ENCODE peak calls at places on chromosomes 5 and 9, in six cellular contexts. B, M, L, X, Y and K are unnamed samples. For H3K79me1, the result is how much of the 10 kb centered on the place peaks cover.

GRCh38 chr5:57658009-57658408 is 175.4 kb upstream of the ACTBL2 start:
- DNase-seq in B (no peak), M (no peak), L (no peak), X (no peak), Y (no peak), K (no peak)

GRCh38 chr9:98288876-98289275 is 33.4 kb upstream of the TBC1D2 start:
- DNase-seq in B (no peak), M (no peak), L (no peak), X (no peak), Y (peak), K (no peak)

GRCh38 chr5:122844916-122845252 is 529 bp upstream of the SNX24 start:
- DNase-seq in B (no peak), M (no peak), L (peak), X (no peak), Y (no peak), K (no peak)

GRCh38 chr5:160602744-160603143 is 181.1 kb downstream of the PTTG1 start:
- DNase-seq in B (no peak), M (no peak), L (no peak), X (no peak), Y (no peak), K (no peak)

GRCh38 chr5:127876384-127876783 is 173.2 kb downstream of the CCDC192 start:
- DNase-seq in B (no peak), M (no peak), L (no peak), X (no peak), Y (no peak), K (no peak)

GRCh38 chr9:115548826-115549225 is 430.9 kb upstream of the TNC start:
- DNase-seq in B (no peak), M (peak), L (peak), X (no peak), Y (no peak), K (no peak)

GRCh38 chr9:99465231-99465891 is 243.3 kb downstream of the SEC61B start:
- DNase-seq in B (no peak), M (no peak), L (no peak), X (no peak), Y (no peak), K (no peak)

GRCh38 chr5:61334224-61335196 is 2.5 kb downstream of the ZSWIM6 start:
- DNase-seq in B (peak), M (peak), L (peak), X (no peak), Y (no peak), K (no peak)

GRCh38 chr9:79617395-79617794 is 45.6 kb downstream of the TLE4 start:
- DNase-seq in B (no peak), M (no peak), L (peak), X (no peak), Y (no peak), K (no peak)

GRCh38 chr5:115325291-115326019 is 29.0 kb upstream of the CCDC112 start:
- DNase-seq in B (no peak), M (no peak), L (no peak), X (no peak), Y (no peak), K (no peak)

GRCh38 chr5:176739461-176740051 is 70.8 kb upstream of the UNC5A start:
- DNase-seq in B (no peak), M (no peak), L (no peak), X (no peak), Y (no peak), K (peak)

GRCh38 chr9:4793412-4794005 is 765 bp downstream of the RCL1 start:
- DNase-seq in B (no peak), M (no peak), L (peak), X (no peak), Y (peak), K (no peak)

GRCh38 chr9:100601216-100601615 is 23.3 kb downstream of the CAVIN4 start:
- DNase-seq in B (no peak), M (peak), L (peak), X (no peak), Y (peak), K (peak)

GRCh38 chr5:61618577-61618976 is 286.5 kb downstream of the ZSWIM6 start:
- DNase-seq in B (no peak), M (no peak), L (no peak), X (no peak), Y (no peak), K (no peak)

GRCh38 chr5:124053340-124053739 is 541.4 kb downstream of the CSNK1G3 start:
- DNase-seq in B (no peak), M (peak), L (no peak), X (no peak), Y (no peak), K (no peak)

GRCh38 chr5:38751103-38751502 is 94.7 kb upstream of the OSMR start:
- DNase-seq in B (no peak), M (no peak), L (no peak), X (no peak), Y (no peak), K (no peak)

GRCh38 chr9:102587231-102587630 is 407.9 kb upstream of the CYLC2 start:
- DNase-seq in B (no peak), M (no peak), L (no peak), X (no peak), Y (no peak), K (no peak)

GRCh38 chr5:167029488-167029887 is 1262.0 kb upstream of the WWC1 start:
- DNase-seq in B (no peak), M (no peak), L (no peak), X (no peak), Y (no peak), K (no peak)

GRCh38 chr5:168023190-168023589 is 268.3 kb upstream of the WWC1 start:
- DNase-seq in B (no peak), M (no peak), L (no peak), X (no peak), Y (no peak), K (no peak)

GRCh38 chr9:133111461-133112360 is 9.3 kb downstream of the RALGDS start:
- DNase-seq in B (no peak), M (no peak), L (no peak), X (no peak), Y (no peak), K (no peak)

GRCh38 chr5:1194378-1194777 is 7.0 kb upstream of the SLC6A19 start:
- DNase-seq in B (no peak), M (no peak), L (no peak), X (no peak), Y (no peak), K (no peak)

GRCh38 chr5:122413722-122414121 is 101.7 kb downstream of the SNCAIP start:
- DNase-seq in B (no peak), M (no peak), L (no peak), X (no peak), Y (no peak), K (no peak)

GRCh38 chr5:6584101-6584645 is 48.7 kb downstream of the NSUN2 start:
- DNase-seq in B (no peak), M (no peak), L (no peak), X (no peak), Y (no peak), K (no peak)

GRCh38 chr5:137462816-137463520 is 36.2 kb downstream of the SPOCK1 start:
- DNase-seq in B (no peak), M (no peak), L (no peak), X (no peak), Y (no peak), K (no peak)

GRCh38 chr5:6450235-6450860 is 1.7 kb downstream of the UBE2QL1 start:
- DNase-seq in B (no peak), M (no peak), L (no peak), X (no peak), Y (no peak), K (no peak)

GRCh38 chr5:144083185-144083584 is 87.3 kb downstream of the YIPF5 start:
- DNase-seq in B (no peak), M (no peak), L (peak), X (no peak), Y (no peak), K (no peak)

GRCh38 chr5:141199359-141200235 is at the start of gene PCDHB11:
- DNase-seq in B (no peak), M (no peak), L (no peak), X (no peak), Y (no peak), K (no peak)

DNA sequence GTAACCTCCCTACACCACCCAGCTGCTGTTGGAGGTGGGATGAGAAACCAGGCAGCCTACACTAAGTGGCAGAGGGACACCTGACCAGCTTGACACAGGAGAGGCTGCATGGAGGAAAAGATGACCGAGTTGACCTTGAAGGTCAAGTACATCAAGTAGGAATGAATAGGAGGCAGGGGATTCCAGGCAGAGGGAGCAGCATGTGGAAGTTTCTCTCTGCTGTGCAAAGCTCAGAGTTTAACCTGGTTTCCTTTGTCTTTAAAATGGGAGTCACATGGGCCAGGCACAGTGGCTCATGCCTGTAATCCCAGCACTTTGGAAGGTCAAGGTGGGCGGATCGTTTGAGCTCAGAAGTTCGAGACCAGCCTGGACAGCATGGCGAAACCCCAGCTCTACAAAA is 32.6 kb downstream of the SPRY4 start:
- DNase-seq in B (no peak), M (no peak), L (no peak), X (no peak), Y (no peak), K (no peak)
- H4K91ac ChIP-seq in B (no peak), M (no peak), L (no peak), X (no peak), Y (no peak), K (no peak)

GRCh38 chr9:92724528-92725265 is 39.9 kb downstream of the BICD2 start:
- DNase-seq in B (no peak), M (no peak), L (no peak), X (no peak), Y (no peak), K (peak)
- H3K79me1 ChIP-seq in B (under half), M (half or more), L (half or more), X (under half), Y (under half), K (under half)

GRCh38 chr9:38713426-38713825 is 6.5 kb downstream of the FAM240B start:
- DNase-seq in B (no peak), M (peak), L (peak), X (no peak), Y (peak), K (no peak)

GRCh38 chr9:38705917-38706316 is 14.0 kb downstream of the FAM240B start:
- DNase-seq in B (no peak), M (no peak), L (no peak), X (no peak), Y (no peak), K (no peak)

GRCh38 chr9:38706493-38706892 is 13.4 kb downstream of the FAM240B start:
- DNase-seq in B (no peak), M (no peak), L (no peak), X (no peak), Y (no peak), K (no peak)

GRCh38 chr9:38708759-38709158 is 11.2 kb downstream of the FAM240B start:
- DNase-seq in B (no peak), M (peak), L (no peak), X (no peak), Y (no peak), K (no peak)

DNA sequence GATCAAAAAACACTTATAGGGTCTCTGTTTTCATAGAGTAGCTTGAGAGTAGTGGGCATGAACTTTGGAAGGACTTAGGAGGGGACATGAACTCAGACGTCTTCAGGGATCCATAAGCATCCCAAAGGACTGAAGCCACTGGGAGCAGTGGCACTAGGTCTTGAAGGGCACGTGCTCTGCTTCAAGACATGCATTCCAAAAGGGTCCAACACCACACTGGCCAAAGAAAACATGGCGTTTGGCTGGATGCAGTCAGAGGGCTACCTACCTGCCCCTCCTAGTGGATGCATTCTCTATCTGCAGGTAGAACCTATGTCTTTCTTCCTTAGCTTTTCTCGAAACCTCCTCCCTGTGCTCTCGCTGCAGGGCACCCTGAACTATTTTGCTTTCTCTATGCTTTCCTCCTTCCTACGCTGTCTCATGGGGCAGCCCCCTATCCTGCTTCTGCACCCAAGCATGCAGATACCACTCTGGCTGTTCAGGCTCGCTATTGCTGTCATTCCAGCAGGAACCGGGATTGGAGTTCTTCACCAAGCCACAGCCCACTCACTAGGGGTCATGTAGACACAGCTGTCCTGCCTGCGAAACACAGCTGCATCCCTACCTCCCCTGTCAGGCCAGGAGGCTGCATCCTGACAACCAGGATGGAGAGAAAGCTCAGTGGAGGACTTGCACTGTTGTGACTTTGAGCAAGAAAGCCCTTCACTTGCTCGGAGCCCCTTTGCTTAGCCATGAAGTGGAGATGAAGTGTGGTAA is 11.9 kb downstream of the FAM240B start:
- DNase-seq in B (no peak), M (no peak), L (no peak), X (no peak), Y (peak), K (peak)
- H4K91ac ChIP-seq in B (no peak), M (no peak), L (no peak), X (peak), Y (no peak), K (no peak)

GRCh38 chr9:38015267-38015666 is 53.8 kb downstream of the SHB start:
- DNase-seq in B (no peak), M (no peak), L (no peak), X (no peak), Y (no peak), K (no peak)
- H3K79me1 ChIP-seq in B (under half), M (under half), L (half or more), X (under half), Y (under half), K (under half)

GRCh38 chr9:126151671-126152050 is 175.0 kb upstream of the MVB12B start:
- DNase-seq in B (no peak), M (peak), L (no peak), X (no peak), Y (no peak), K (peak)

GRCh38 chr9:126151031-126151670 is 175.5 kb upstream of the MVB12B start:
- DNase-seq in B (no peak), M (peak), L (no peak), X (no peak), Y (no peak), K (peak)

GRCh38 chr9:126153382-126153781 is 173.2 kb upstream of the MVB12B start:
- DNase-seq in B (no peak), M (no peak), L (no peak), X (no peak), Y (no peak), K (no peak)

GRCh38 chr9:126154182-126154827 is 172.3 kb upstream of the MVB12B start:
- DNase-seq in B (no peak), M (no peak), L (no peak), X (no peak), Y (no peak), K (no peak)

DNA sequence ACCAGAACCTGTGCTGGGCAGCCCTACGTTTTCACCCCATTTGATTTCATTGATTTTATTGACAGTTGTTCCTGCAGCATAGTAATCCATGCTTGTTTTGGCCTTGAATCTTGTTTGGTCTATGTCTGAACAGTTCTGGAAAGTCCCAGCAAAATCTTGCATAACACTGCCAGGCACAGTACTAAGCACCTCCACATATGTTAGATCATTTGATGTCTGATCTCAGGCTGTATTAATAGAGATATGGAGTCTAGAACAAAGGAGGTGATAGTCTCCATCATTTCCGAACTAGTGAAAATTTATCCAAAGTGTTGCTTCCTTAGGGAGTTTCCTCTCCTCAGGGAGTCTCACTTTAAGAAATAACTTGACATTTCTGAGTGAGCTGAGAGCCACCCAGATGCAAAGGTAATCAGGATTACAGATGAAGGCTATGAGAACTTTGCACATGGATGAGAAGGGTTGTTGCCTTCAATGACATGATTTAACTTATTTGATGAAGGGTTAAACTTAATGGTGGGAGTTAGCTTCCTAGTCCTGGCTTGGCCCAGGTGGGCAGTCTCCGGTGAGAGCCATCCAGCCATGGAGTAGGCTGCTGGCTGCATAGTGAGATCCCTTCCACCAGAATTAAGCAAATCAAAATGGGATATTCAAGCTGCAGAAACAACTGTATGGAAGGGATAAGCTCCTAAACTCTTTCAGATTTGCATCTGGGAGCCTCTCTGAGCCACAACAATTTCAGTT is 173.8 kb upstream of the MVB12B start:
- DNase-seq in B (no peak), M (no peak), L (no peak), X (no peak), Y (no peak), K (no peak)
- H4K91ac ChIP-seq in B (no peak), M (no peak), L (no peak), X (no peak), Y (no peak), K (no peak)

GRCh38 chr9:91814214-91814613 is 135.8 kb downstream of the ROR2 start:
- DNase-seq in B (no peak), M (no peak), L (no peak), X (no peak), Y (no peak), K (no peak)
- H3K79me1 ChIP-seq in B (under half), M (under half), L (under half), X (under half), Y (under half), K (under half)

DNA sequence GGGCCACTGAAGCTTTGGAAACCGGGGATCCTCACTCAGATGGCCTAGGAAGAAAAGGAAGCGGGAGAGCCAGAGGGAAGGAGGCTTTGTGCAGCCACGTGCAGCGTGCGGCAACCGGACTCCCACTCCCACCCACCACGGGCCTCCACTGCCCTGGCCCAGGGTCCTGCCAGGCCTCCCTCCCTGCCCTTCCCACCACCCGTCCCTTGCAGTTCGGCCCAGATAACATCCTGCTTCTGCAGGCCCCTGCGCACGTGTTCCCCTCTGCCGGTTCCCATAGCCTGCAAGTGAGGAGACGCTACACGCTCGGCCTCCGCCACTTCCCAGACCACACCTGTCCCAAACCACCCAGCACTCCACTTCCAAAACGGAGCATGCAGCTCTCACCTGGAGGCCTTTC is 4.3 kb upstream of the LHX3 start:
- DNase-seq in B (no peak), M (no peak), L (no peak), X (no peak), Y (no peak), K (no peak)
- H4K91ac ChIP-seq in B (no peak), M (no peak), L (no peak), X (no peak), Y (no peak), K (no peak)

GRCh38 chr9:127972316-127972871 is 8.4 kb downstream of the EEIG1 start:
- DNase-seq in B (no peak), M (peak), L (no peak), X (no peak), Y (no peak), K (peak)
- H3K79me1 ChIP-seq in B (under half), M (half or more), L (half or more), X (half or more), Y (under half), K (under half)